ENCODE peak calls at places on chromosomes 1 and 21, in nine cellular contexts. One of them, this sample, is unnamed.

GRCh38 chr21:43954042-43954441 is 58.1 kb upstream of the TRAPPC10 start:
- DNase-seq in adrenal gland: no peak
- DNase-seq in H1: no peak
- DNase-seq in HFF-Myc: no peak
- DNase-seq in neural crest cell: no peak
- DNase-seq in heart left ventricle: no peak
- DNase-seq in endothelial cell: no peak
- DNase-seq in CD4-positive, alpha-beta T cell: no peak
- DNase-seq in kidney: no peak
- DNase-seq in this sample: no peak

GRCh38 chr1:11285883-11286734 is 13.1 kb downstream of the UBIAD1 start:
- DNase-seq in adrenal gland: no peak
- DNase-seq in H1: peak; percentile 52
- DNase-seq in HFF-Myc: no peak
- DNase-seq in neural crest cell: no peak
- DNase-seq in heart left ventricle: no peak
- DNase-seq in endothelial cell: no peak
- DNase-seq in CD4-positive, alpha-beta T cell: no peak
- DNase-seq in kidney: no peak
- DNase-seq in this sample: no peak

GRCh38 chr1:54384921-54385726 is 21.1 kb downstream of the SSBP3 start:
- DNase-seq in adrenal gland: no peak
- DNase-seq in H1: no peak
- DNase-seq in HFF-Myc: no peak
- DNase-seq in neural crest cell: no peak
- DNase-seq in heart left ventricle: no peak
- DNase-seq in endothelial cell: no peak
- DNase-seq in CD4-positive, alpha-beta T cell: no peak
- DNase-seq in kidney: no peak
- DNase-seq in this sample: no peak

GRCh38 chr21:46581780-46582307 is 23.0 kb downstream of the S100B start:
- DNase-seq in adrenal gland: no peak
- DNase-seq in H1: no peak
- DNase-seq in HFF-Myc: no peak
- DNase-seq in neural crest cell: no peak
- DNase-seq in heart left ventricle: no peak
- DNase-seq in endothelial cell: no peak
- DNase-seq in CD4-positive, alpha-beta T cell: no peak
- DNase-seq in kidney: no peak
- DNase-seq in this sample: no peak

GRCh38 chr1:19744335-19744743 is 55.4 kb downstream of the TMCO4 start:
- DNase-seq in adrenal gland: no peak
- DNase-seq in H1: no peak
- DNase-seq in HFF-Myc: no peak
- DNase-seq in neural crest cell: no peak
- DNase-seq in heart left ventricle: no peak
- DNase-seq in endothelial cell: no peak
- DNase-seq in CD4-positive, alpha-beta T cell: no peak
- DNase-seq in kidney: no peak
- DNase-seq in this sample: no peak

GRCh38 chr1:220885971-220886370 is 6.7 kb downstream of the HLX start:
- DNase-seq in adrenal gland: no peak
- DNase-seq in H1: no peak
- DNase-seq in HFF-Myc: no peak
- DNase-seq in neural crest cell: no peak
- DNase-seq in heart left ventricle: no peak
- DNase-seq in endothelial cell: no peak
- DNase-seq in CD4-positive, alpha-beta T cell: no peak
- DNase-seq in kidney: no peak
- DNase-seq in this sample: no peak

GRCh38 chr1:215181518-215181917 is 99.0 kb downstream of the KCNK2 start:
- DNase-seq in adrenal gland: no peak
- DNase-seq in H1: no peak
- DNase-seq in HFF-Myc: no peak
- DNase-seq in neural crest cell: no peak
- DNase-seq in heart left ventricle: no peak
- DNase-seq in endothelial cell: no peak
- DNase-seq in CD4-positive, alpha-beta T cell: no peak
- DNase-seq in kidney: no peak
- DNase-seq in this sample: no peak

GRCh38 chr1:232209357-232209756 is 420.6 kb downstream of the SIPA1L2 start:
- DNase-seq in adrenal gland: no peak
- DNase-seq in H1: no peak
- DNase-seq in HFF-Myc: no peak
- DNase-seq in neural crest cell: no peak
- DNase-seq in heart left ventricle: no peak
- DNase-seq in endothelial cell: no peak
- DNase-seq in CD4-positive, alpha-beta T cell: no peak
- DNase-seq in kidney: no peak
- DNase-seq in this sample: no peak

GRCh38 chr21:27840273-27840672 is 873.4 kb upstream of the ADAMTS5 start:
- DNase-seq in adrenal gland: no peak
- DNase-seq in H1: no peak
- DNase-seq in HFF-Myc: no peak
- DNase-seq in neural crest cell: no peak
- DNase-seq in heart left ventricle: no peak
- DNase-seq in endothelial cell: no peak
- DNase-seq in CD4-positive, alpha-beta T cell: no peak
- DNase-seq in kidney: no peak
- DNase-seq in this sample: no peak

GRCh38 chr1:193111641-193112090 is 6.5 kb upstream of the GLRX2 start:
- DNase-seq in adrenal gland: peak; percentile 92
- DNase-seq in H1: no peak
- DNase-seq in HFF-Myc: peak; percentile 36
- DNase-seq in neural crest cell: no peak
- DNase-seq in heart left ventricle: peak; percentile 70
- DNase-seq in endothelial cell: no peak
- DNase-seq in CD4-positive, alpha-beta T cell: no peak
- DNase-seq in kidney: peak; percentile 87
- DNase-seq in this sample: no peak

GRCh38 chr1:12244078-12244477 is 14.2 kb downstream of the VPS13D start:
- DNase-seq in adrenal gland: no peak
- DNase-seq in H1: peak; percentile 46
- DNase-seq in HFF-Myc: no peak
- DNase-seq in neural crest cell: no peak
- DNase-seq in heart left ventricle: no peak
- DNase-seq in endothelial cell: peak; percentile 10
- DNase-seq in CD4-positive, alpha-beta T cell: no peak
- DNase-seq in kidney: no peak
- DNase-seq in this sample: no peak

DNA sequence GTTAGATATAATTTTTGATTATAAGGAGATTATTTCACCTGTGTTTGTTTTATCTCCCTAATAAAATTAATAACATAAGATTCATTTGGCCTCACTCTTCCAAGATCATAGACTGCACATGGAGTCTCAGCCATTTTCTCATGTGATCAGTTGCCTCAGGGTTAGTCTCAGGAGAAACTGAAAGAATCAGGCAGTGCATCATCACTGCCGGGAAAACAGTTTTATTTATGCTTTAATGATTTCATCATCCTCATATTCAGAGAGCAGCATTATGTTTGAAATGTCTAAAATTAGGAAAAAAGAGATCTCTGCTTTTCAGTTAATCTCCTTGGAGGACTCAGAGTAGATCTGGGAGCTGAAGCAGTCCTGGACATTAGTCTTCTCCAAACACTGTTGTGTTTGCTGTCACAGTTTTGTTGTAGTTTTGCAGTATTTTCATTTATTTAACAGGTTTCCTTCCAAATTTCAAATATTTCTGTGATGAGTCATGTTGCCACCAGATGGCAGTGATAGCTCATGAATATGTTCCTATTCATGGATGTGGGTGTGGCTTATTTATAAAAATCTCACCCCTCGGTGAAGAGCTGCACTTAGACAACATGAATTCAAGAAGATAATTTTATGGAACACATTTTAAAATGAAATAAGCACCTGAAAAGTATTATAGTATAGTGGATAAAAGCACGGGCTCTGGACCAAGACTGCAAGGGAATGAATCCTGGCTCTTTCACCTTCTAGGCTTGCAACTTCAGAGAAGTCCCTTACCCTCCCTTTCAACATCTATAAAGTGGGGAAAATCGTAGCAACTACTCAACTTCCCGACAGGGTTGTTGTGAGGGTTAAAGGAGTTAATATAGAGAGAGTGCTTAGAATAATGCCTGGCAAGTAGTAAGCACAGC is 31.2 kb downstream of the CHD1L start:
- DNase-seq in adrenal gland: no peak
- DNase-seq in H1: no peak
- DNase-seq in HFF-Myc: peak; percentile 64
- DNase-seq in neural crest cell: peak; percentile 22
- DNase-seq in heart left ventricle: no peak
- DNase-seq in endothelial cell: peak; percentile 17
- DNase-seq in CD4-positive, alpha-beta T cell: peak; percentile 0
- DNase-seq in kidney: no peak
- DNase-seq in this sample: no peak
- TF ChIP-seq CTCF in adrenal gland: peak; percentile 57
- TF ChIP-seq CTCF in H1: peak; percentile 52
- TF ChIP-seq CTCF in HFF-Myc: peak; percentile 10
- TF ChIP-seq CTCF in neural crest cell: peak; percentile 79
- TF ChIP-seq CTCF in heart left ventricle: peak; percentile 63
- TF ChIP-seq CTCF in endothelial cell: peak; percentile 60
- TF ChIP-seq CTCF in CD4-positive, alpha-beta T cell: peak; percentile 76
- TF ChIP-seq CTCF in kidney: peak; percentile 54
- TF ChIP-seq CTCF in this sample: peak; percentile 91

GRCh38 chr1:2313651-2314296 is 77.6 kb downstream of the MORN1 start:
- DNase-seq in adrenal gland: no peak
- DNase-seq in H1: no peak
- DNase-seq in HFF-Myc: no peak
- DNase-seq in neural crest cell: no peak
- DNase-seq in heart left ventricle: no peak
- DNase-seq in endothelial cell: no peak
- DNase-seq in CD4-positive, alpha-beta T cell: no peak
- DNase-seq in kidney: no peak
- DNase-seq in this sample: no peak

GRCh38 chr1:2315711-2316450 is 75.5 kb downstream of the MORN1 start:
- DNase-seq in adrenal gland: no peak
- DNase-seq in H1: no peak
- DNase-seq in HFF-Myc: no peak
- DNase-seq in neural crest cell: no peak
- DNase-seq in heart left ventricle: no peak
- DNase-seq in endothelial cell: no peak
- DNase-seq in CD4-positive, alpha-beta T cell: no peak
- DNase-seq in kidney: no peak
- DNase-seq in this sample: no peak

GRCh38 chr1:2314297-2314802 is 77.0 kb downstream of the MORN1 start:
- DNase-seq in adrenal gland: peak; percentile 78
- DNase-seq in H1: peak; percentile 87
- DNase-seq in HFF-Myc: no peak
- DNase-seq in neural crest cell: peak; percentile 69
- DNase-seq in heart left ventricle: peak; percentile 80
- DNase-seq in endothelial cell: peak; percentile 91
- DNase-seq in CD4-positive, alpha-beta T cell: no peak
- DNase-seq in kidney: peak; percentile 93
- DNase-seq in this sample: no peak

GRCh38 chr1:2316451-2316940 is 74.9 kb downstream of the MORN1 start:
- DNase-seq in adrenal gland: no peak
- DNase-seq in H1: no peak
- DNase-seq in HFF-Myc: no peak
- DNase-seq in neural crest cell: no peak
- DNase-seq in heart left ventricle: no peak
- DNase-seq in endothelial cell: no peak
- DNase-seq in CD4-positive, alpha-beta T cell: no peak
- DNase-seq in kidney: no peak
- DNase-seq in this sample: no peak

DNA sequence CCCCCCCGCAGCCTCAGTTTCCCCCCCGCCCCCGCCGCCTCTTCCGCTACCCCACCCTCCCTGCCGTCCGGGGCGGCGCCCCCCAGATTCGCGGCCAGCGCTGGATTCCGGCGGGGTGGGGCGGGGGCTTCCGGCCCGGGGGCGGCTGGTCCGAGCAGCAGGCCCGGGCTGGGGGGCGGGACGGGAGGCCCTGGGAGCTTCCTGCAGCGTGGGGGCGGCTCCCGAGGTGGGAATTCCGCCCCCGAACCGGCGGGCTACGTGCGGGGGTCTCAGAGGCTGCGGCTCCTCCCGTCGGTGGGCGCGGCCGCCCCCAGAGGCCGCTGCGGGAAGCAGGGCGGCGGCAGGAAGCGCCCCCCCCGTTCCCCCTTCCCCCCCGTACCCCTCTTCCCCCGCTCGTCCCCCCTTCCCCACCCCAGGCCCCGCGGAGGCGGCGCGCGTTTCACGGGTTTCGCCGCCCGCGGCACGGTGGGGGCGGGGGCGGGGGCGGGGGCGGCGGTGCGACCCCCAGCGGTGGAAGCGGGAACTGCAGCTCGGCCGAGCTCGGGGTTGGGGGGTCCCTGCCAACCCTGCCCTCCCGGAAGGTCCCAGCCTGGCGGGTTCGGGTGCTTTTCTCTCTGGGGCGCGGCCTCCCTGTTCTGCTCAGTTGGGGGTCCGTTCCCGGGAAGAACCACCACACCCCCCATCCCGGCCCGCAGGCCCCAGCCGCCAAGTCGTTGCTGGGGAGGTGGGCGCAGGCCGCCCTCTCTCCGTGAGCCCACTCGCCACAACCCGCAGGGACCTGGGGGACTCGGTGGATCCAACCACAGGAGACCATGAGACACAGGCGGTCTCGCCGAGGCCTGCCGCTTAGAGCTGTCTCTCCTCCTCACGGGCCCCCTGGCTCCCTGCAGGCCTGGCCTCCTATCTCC is 76.3 kb downstream of the MORN1 start:
- DNase-seq in adrenal gland: no peak
- DNase-seq in H1: peak; percentile 76
- DNase-seq in HFF-Myc: no peak
- DNase-seq in neural crest cell: peak; percentile 42
- DNase-seq in heart left ventricle: peak; percentile 80
- DNase-seq in endothelial cell: peak; percentile 81
- DNase-seq in CD4-positive, alpha-beta T cell: peak; percentile 58
- DNase-seq in kidney: peak; percentile 90
- DNase-seq in this sample: peak; percentile 65
- TF ChIP-seq CTCF in adrenal gland: peak; percentile 39
- TF ChIP-seq CTCF in H1: peak; percentile 40
- TF ChIP-seq CTCF in HFF-Myc: peak; percentile 53
- TF ChIP-seq CTCF in neural crest cell: peak; percentile 97
- TF ChIP-seq CTCF in heart left ventricle: peak; percentile 97
- TF ChIP-seq CTCF in endothelial cell: peak; percentile 100
- TF ChIP-seq CTCF in CD4-positive, alpha-beta T cell: peak; percentile 96
- TF ChIP-seq CTCF in kidney: peak; percentile 67
- TF ChIP-seq CTCF in this sample: peak; percentile 37

DNA sequence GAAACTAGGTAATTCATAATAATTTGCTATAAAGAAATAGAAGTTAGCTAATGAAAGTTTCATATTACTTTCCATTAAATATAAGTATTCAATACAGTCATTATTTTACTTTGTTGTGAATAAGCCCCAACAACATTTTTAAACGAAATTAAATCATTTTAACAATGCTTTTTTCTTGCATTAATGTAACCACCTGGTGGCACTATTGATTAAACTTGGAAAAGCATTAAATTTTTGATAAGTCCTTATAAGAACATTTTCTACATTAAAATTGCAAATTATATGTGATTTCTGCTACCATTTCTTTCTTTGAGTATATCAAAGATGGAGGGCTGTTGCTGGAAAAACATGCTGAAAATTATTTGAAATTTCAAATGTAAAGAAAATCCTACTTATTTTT is 918.8 kb upstream of the TMPRSS15 start:
- DNase-seq in adrenal gland: no peak
- DNase-seq in H1: no peak
- DNase-seq in HFF-Myc: no peak
- DNase-seq in neural crest cell: no peak
- DNase-seq in heart left ventricle: no peak
- DNase-seq in endothelial cell: no peak
- DNase-seq in CD4-positive, alpha-beta T cell: no peak
- DNase-seq in kidney: no peak
- DNase-seq in this sample: no peak
- TF ChIP-seq CTCF in adrenal gland: no peak
- TF ChIP-seq CTCF in H1: no peak
- TF ChIP-seq CTCF in HFF-Myc: no peak
- TF ChIP-seq CTCF in neural crest cell: peak; percentile 53
- TF ChIP-seq CTCF in heart left ventricle: peak; percentile 14
- TF ChIP-seq CTCF in endothelial cell: no peak
- TF ChIP-seq CTCF in CD4-positive, alpha-beta T cell: no peak
- TF ChIP-seq CTCF in kidney: no peak
- TF ChIP-seq CTCF in this sample: peak; percentile 51

GRCh38 chr1:156336242-156336641 is 1.9 kb downstream of the CCT3 start:
- DNase-seq in adrenal gland: no peak
- DNase-seq in H1: no peak
- DNase-seq in HFF-Myc: no peak
- DNase-seq in neural crest cell: no peak
- DNase-seq in heart left ventricle: no peak
- DNase-seq in endothelial cell: no peak
- DNase-seq in CD4-positive, alpha-beta T cell: no peak
- DNase-seq in kidney: no peak
- DNase-seq in this sample: no peak
- TF ChIP-seq CTCF in adrenal gland: no peak
- TF ChIP-seq CTCF in H1: peak; percentile 49
- TF ChIP-seq CTCF in HFF-Myc: peak; percentile 23
- TF ChIP-seq CTCF in neural crest cell: peak; percentile 29
- TF ChIP-seq CTCF in heart left ventricle: no peak
- TF ChIP-seq CTCF in endothelial cell: no peak
- TF ChIP-seq CTCF in CD4-positive, alpha-beta T cell: no peak
- TF ChIP-seq CTCF in kidney: no peak
- TF ChIP-seq CTCF in this sample: peak; percentile 40